ENCODE peak calls at places on chromosomes 11 and 22, in six cellular contexts. H is SK-N-SH, Y is IMR-90, V is psoas muscle, I is aorta, A is ovary. D is an unnamed sample.

GRCh38 chr11:32136654-32137053 is 45.8 kb downstream of the RCN1 start:
- DNase-seq in H (no peak), Y (no peak), V (no peak), I (no peak), A (no peak), D (no peak)

GRCh38 chr22:38872831-38873248 is 824 bp upstream of the CBX6 start:
- DNase-seq in H (peak; percentile 75), Y (peak; percentile 32), V (peak; percentile 67), I (peak; percentile 88), A (peak; percentile 83), D (no peak)

GRCh38 chr11:113261709-113262475 is 52.5 kb upstream of the TTC12 start:
- DNase-seq in H (no peak), Y (peak; percentile 11), V (no peak), I (no peak), A (no peak), D (no peak)

GRCh38 chr11:10599388-10600175 is 31.1 kb upstream of the LYVE1 start:
- DNase-seq in H (no peak), Y (peak; percentile 78), V (peak; percentile 51), I (no peak), A (no peak), D (no peak)

GRCh38 chr11:61529537-61530225 is 21.1 kb downstream of the LRRC10B start:
- DNase-seq in H (no peak), Y (no peak), V (no peak), I (no peak), A (peak; percentile 75), D (no peak)

GRCh38 chr22:25054943-25055511 is 102.5 kb downstream of the KIAA1671 start:
- DNase-seq in H (no peak), Y (no peak), V (no peak), I (no peak), A (no peak), D (peak; percentile 86)

GRCh38 chr11:34431979-34432378 is 6.8 kb upstream of the CAT start:
- DNase-seq in H (no peak), Y (no peak), V (no peak), I (no peak), A (no peak), D (no peak)

GRCh38 chr11:61339490-61339878 is 6.5 kb downstream of the TKFC start:
- DNase-seq in H (no peak), Y (no peak), V (no peak), I (peak; percentile 27), A (no peak), D (no peak)

GRCh38 chr22:29152381-29153138 is 53.1 kb upstream of the EMID1 start:
- DNase-seq in H (no peak), Y (no peak), V (no peak), I (peak; percentile 75), A (peak; percentile 66), D (no peak)

GRCh38 chr22:27780161-27780575 is 21.4 kb downstream of the MN1 start:
- DNase-seq in H (no peak), Y (no peak), V (no peak), I (no peak), A (no peak), D (no peak)

GRCh38 chr11:84420261-84420660 is 1134.1 kb upstream of the CCDC90B start:
- DNase-seq in H (no peak), Y (no peak), V (no peak), I (no peak), A (no peak), D (no peak)

GRCh38 chr11:110759972-110760381 is 47.7 kb upstream of the ARHGAP20 start:
- DNase-seq in H (no peak), Y (peak; percentile 92), V (no peak), I (no peak), A (no peak), D (no peak)

GRCh38 chr22:40426671-40427070 is 56.3 kb downstream of the SGSM3 start:
- DNase-seq in H (no peak), Y (peak; percentile 88), V (peak; percentile 71), I (no peak), A (no peak), D (no peak)

GRCh38 chr11:25453471-25453870 is 878.5 kb upstream of the ANO3 start:
- DNase-seq in H (no peak), Y (no peak), V (no peak), I (no peak), A (no peak), D (no peak)

GRCh38 chr11:3367221-3367620 is 11.7 kb downstream of the ZNF195 start:
- DNase-seq in H (no peak), Y (no peak), V (no peak), I (no peak), A (no peak), D (no peak)
- H3K9me3 ChIP-seq in H (peaks cover 30% of the 10 kb centered on the region), Y (peaks cover 35% of the 10 kb centered on the region), V (peaks cover 29% of the 10 kb centered on the region), I (peaks cover 2% of the 10 kb centered on the region), A (no peaks in the 10 kb centered on the region), D (peaks cover 2% of the 10 kb centered on the region)

GRCh38 chr11:86615495-86615894 is 56.9 kb downstream of the ME3 start:
- DNase-seq in H (no peak), Y (no peak), V (no peak), I (no peak), A (no peak), D (no peak)

GRCh38 chr11:86608251-86608799 is 64.1 kb downstream of the ME3 start:
- DNase-seq in H (peak; percentile 40), Y (peak; percentile 80), V (peak; percentile 56), I (peak; percentile 84), A (peak; percentile 79), D (peak; percentile 76)

GRCh38 chr11:86606270-86606848 is 66.1 kb downstream of the ME3 start:
- DNase-seq in H (no peak), Y (no peak), V (no peak), I (no peak), A (no peak), D (no peak)

GRCh38 chr11:86606849-86607481 is 65.5 kb downstream of the ME3 start:
- DNase-seq in H (no peak), Y (peak; percentile 60), V (no peak), I (no peak), A (no peak), D (no peak)

DNA sequence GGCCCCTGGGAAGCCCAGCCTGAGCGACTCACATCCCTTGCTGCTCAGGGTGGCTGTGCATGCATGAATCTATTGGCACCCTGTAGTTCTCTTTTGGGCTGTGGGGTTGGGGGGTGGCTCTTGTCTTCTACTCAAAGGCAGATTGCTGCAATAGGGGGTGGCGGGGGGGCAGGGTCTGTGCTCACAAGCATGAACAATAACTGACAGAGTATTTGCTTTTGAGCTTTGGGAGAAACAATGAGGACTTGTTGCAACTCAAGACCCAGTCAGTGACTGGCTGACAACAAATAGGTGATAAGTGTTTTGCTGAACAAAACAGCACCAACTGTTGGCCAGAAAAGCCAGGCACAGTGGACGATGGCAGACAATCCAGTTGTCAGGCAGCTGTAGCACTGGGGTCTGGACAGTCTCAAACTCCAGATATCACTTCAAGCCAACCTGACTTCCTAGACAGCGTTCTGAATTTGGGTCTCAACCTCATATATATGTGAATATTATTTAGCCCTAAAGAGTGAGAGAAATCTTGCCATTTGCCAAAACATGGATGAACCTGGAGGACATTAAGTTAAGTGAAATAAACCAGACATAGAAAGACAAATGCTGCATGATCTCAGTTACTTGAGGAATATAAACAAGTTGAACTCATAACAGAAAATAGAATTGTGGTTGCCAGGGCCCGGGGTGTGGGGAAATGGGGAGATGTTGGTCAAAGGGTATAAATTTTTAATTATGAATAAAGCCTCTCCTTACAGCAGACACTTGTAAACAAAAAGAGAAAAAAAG is 61.7 kb downstream of the ME3 start:
- DNase-seq in H (no peak), Y (no peak), V (no peak), I (no peak), A (no peak), D (no peak)
- H3K4me3 ChIP-seq in H (no peak overlapping the region), Y (no peak overlapping the region), V (no peak overlapping the region), I (no peak overlapping the region), A (no peak overlapping the region), D (no peak overlapping the region)

GRCh38 chr22:47019012-47019790 is 256.8 kb downstream of the TBC1D22A start:
- DNase-seq in H (no peak), Y (no peak), V (no peak), I (peak; percentile 72), A (peak; percentile 53), D (no peak)
- H3K9me3 ChIP-seq in H (no peaks in the 10 kb centered on the region), Y (no peaks in the 10 kb centered on the region), V (no peaks in the 10 kb centered on the region), I (no peaks in the 10 kb centered on the region), A (no peaks in the 10 kb centered on the region), D (no peaks in the 10 kb centered on the region)

DNA sequence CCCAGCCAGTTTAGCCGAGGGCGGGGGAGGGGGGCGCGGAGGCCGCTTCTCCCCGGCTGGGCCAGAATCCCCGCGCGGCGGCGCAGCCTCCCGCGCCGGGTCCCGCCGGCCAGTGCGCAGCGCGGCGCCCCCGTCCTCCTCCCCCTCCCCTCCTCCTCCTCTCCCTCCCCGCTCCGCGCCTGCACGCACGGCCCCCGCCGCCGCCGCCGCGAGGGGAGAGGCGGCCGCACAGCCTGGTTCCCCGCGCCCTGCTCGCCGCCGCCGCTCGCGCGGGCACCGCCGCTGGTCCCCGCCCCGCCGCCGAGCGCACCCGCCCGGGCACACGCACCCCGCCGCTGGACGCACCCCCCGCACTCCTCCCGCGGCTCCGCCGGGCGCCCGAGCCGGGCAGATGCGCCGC is at the start of gene FLRT1:
- DNase-seq in H (peak; percentile 75), Y (no peak), V (no peak), I (no peak), A (no peak), D (no peak)
- H3K4me3 ChIP-seq in H (peak within 1 kb of the TSS; percentile 58), Y (peak within 1 kb of the TSS; percentile 47), V (peak within 1 kb of the TSS; percentile 74), I (peak within 1 kb of the TSS; percentile 48), A (peak within 1 kb of the TSS; percentile 40), D (peak within 1 kb of the TSS; percentile 27)

DNA sequence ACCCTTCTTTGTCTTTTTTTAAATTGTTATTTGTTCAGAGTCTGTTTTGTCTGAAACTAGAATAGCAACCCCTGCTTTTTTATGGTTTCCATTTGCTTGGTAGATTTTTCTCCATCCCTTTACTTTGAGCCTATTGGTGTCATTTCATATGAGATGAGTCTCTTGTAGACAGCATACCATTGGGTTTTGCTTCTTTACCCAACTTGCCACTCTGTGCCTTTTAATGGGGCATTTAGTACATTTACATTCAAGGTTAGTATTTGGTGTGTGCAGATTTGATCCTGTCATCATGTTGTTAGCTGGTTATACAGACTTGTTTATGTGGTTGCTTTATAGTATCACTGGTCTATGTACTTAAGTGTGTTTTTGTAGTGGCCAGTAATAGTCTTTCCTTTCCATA is 28.0 kb downstream of the CCDC15 start:
- DNase-seq in H (no peak), Y (no peak), V (no peak), I (no peak), A (no peak), D (no peak)
- H3K9me3 ChIP-seq in H (peaks cover 5% of the 10 kb centered on the region), Y (peaks cover 2% of the 10 kb centered on the region), V (peaks cover 5% of the 10 kb centered on the region), I (peaks cover 4% of the 10 kb centered on the region), A (no peaks in the 10 kb centered on the region), D (no peaks in the 10 kb centered on the region)